ENCODE peak calls at places on chromosomes 5 and 9, in nine cellular contexts. T is effector memory CD8-positive, alpha-beta T cell; G is EL; C is ACHN; R is HCT116; K is NCI-H748 treated with DMSO at 0.1 percent for 48 hours; L is SK-MEL-5; X is brain pericyte; M is RWPE1. A is an unnamed sample.

GRCh38 chr5:7667216-7667767 is 183.6 kb downstream of the CFAP90 start:
- DNase-seq in T (no peak), G (no peak), C (no peak), R (no peak), K (no peak), L (no peak), X (no peak), M (peak), A (no peak)

GRCh38 chr5:172792693-172793570 is 21.9 kb upstream of the DUSP1 start:
- DNase-seq in T (no peak), G (no peak), C (peak), R (no peak), K (no peak), L (no peak), X (no peak), M (no peak), A (no peak)

GRCh38 chr9:122383992-122384461 is 13.2 kb downstream of the PTGS1 start:
- DNase-seq in T (no peak), G (peak), C (peak), R (no peak), K (no peak), L (no peak), X (no peak), M (peak), A (no peak)

GRCh38 chr5:13591621-13592020 is 352.9 kb downstream of the DNAH5 start:
- DNase-seq in T (no peak), G (peak), C (peak), R (no peak), K (no peak), L (peak), X (no peak), M (peak), A (peak)

GRCh38 chr5:1470762-1471211 is 25.5 kb upstream of the SLC6A3 start:
- DNase-seq in T (no peak), G (no peak), C (no peak), R (no peak), K (no peak), L (no peak), X (no peak), M (no peak), A (no peak)

GRCh38 chr9:5838884-5839571 is 6.1 kb upstream of the ERMP1 start:
- DNase-seq in T (no peak), G (peak), C (peak), R (peak), K (no peak), L (no peak), X (no peak), M (peak), A (peak)

GRCh38 chr5:50958852-50959457 is 292.5 kb downstream of the PARP8 start:
- DNase-seq in T (no peak), G (peak), C (peak), R (peak), K (peak), L (peak), X (no peak), M (peak), A (no peak)

GRCh38 chr9:84838879-84839278 is 169.3 kb downstream of the NTRK2 start:
- DNase-seq in T (no peak), G (no peak), C (no peak), R (no peak), K (no peak), L (no peak), X (no peak), M (no peak), A (peak)

GRCh38 chr5:56480305-56481146 is 247.4 kb upstream of the ANKRD55 start:
- DNase-seq in T (no peak), G (peak), C (peak), R (no peak), K (no peak), L (peak), X (no peak), M (peak), A (peak)

GRCh38 chr5:173689713-173690360 is 73.4 kb upstream of the BOD1 start:
- DNase-seq in T (no peak), G (no peak), C (no peak), R (no peak), K (no peak), L (no peak), X (no peak), M (no peak), A (peak)

GRCh38 chr5:27592231-27592630 is 553.8 kb upstream of the CDH9 start:
- DNase-seq in T (no peak), G (peak), C (peak), R (no peak), K (no peak), L (no peak), X (no peak), M (peak), A (peak)

GRCh38 chr5:17169507-17169906 is 47.9 kb upstream of the BASP1 start:
- DNase-seq in T (no peak), G (peak), C (no peak), R (no peak), K (no peak), L (peak), X (no peak), M (no peak), A (no peak)

GRCh38 chr9:73059304-73059703 is 92.4 kb upstream of the ANXA1 start:
- DNase-seq in T (no peak), G (no peak), C (no peak), R (no peak), K (no peak), L (no peak), X (no peak), M (no peak), A (no peak)

GRCh38 chr5:59746261-59746765 is 147.2 kb downstream of the PDE4D start:
- DNase-seq in T (no peak), G (peak), C (peak), R (no peak), K (no peak), L (peak), X (no peak), M (peak), A (peak)

GRCh38 chr9:82489579-82489915 is 501.0 kb downstream of the SPATA31D1 start:
- DNase-seq in T (no peak), G (peak), C (no peak), R (no peak), K (no peak), L (no peak), X (peak), M (peak), A (no peak)

GRCh38 chr9:71223953-71224538 is 102.6 kb upstream of the TRPM3 start:
- DNase-seq in T (no peak), G (no peak), C (no peak), R (no peak), K (no peak), L (peak), X (no peak), M (no peak), A (no peak)

GRCh38 chr9:110334183-110334582 is 3.5 kb downstream of the TXNDC8 start:
- DNase-seq in T (no peak), G (no peak), C (no peak), R (no peak), K (no peak), L (no peak), X (no peak), M (no peak), A (no peak)

GRCh38 chr9:137453643-137454081 is 5.5 kb downstream of the NSMF start:
- DNase-seq in T (no peak), G (peak), C (no peak), R (no peak), K (no peak), L (peak), X (no peak), M (peak), A (peak)

GRCh38 chr9:107154766-107155165 is 128.3 kb upstream of the RAD23B start:
- DNase-seq in T (no peak), G (no peak), C (no peak), R (no peak), K (no peak), L (no peak), X (no peak), M (no peak), A (no peak)

GRCh38 chr9:112793213-112793810 is 42.8 kb downstream of the SNX30 start:
- DNase-seq in T (peak), G (peak), C (peak), R (peak), K (peak), L (peak), X (no peak), M (peak), A (peak)

GRCh38 chr5:71778678-71779276 is 59.7 kb downstream of the CARTPT start:
- DNase-seq in T (no peak), G (peak), C (peak), R (peak), K (peak), L (peak), X (no peak), M (peak), A (no peak)

GRCh38 chr5:110441035-110441434 is 285.4 kb downstream of the TMEM232 start:
- DNase-seq in T (no peak), G (peak), C (peak), R (peak), K (no peak), L (peak), X (peak), M (peak), A (peak)

GRCh38 chr9:92506184-92506857 is 24.0 kb upstream of the ASPN start:
- DNase-seq in T (no peak), G (peak), C (peak), R (no peak), K (no peak), L (peak), X (peak), M (peak), A (peak)

GRCh38 chr5:138664276-138664943 is 88.8 kb upstream of the CTNNA1 start:
- DNase-seq in T (no peak), G (peak), C (peak), R (no peak), K (no peak), L (no peak), X (no peak), M (peak), A (peak)

GRCh38 chr5:174378116-174378874 is 332.8 kb downstream of the NSG2 start:
- DNase-seq in T (no peak), G (no peak), C (no peak), R (no peak), K (no peak), L (no peak), X (no peak), M (peak), A (no peak)

GRCh38 chr5:31106742-31107546 is 86.5 kb upstream of the CDH6 start:
- DNase-seq in T (no peak), G (no peak), C (no peak), R (no peak), K (peak), L (no peak), X (no peak), M (no peak), A (peak)

GRCh38 chr9:134709512-134710270 is 68.1 kb downstream of the COL5A1 start:
- DNase-seq in T (no peak), G (no peak), C (no peak), R (no peak), K (no peak), L (no peak), X (no peak), M (no peak), A (no peak)

GRCh38 chr5:36607838-36608783 is 1.7 kb downstream of the SLC1A3 start:
- DNase-seq in T (no peak), G (peak), C (no peak), R (no peak), K (no peak), L (peak), X (no peak), M (peak), A (no peak)

A was measured in kidney glomerular epithelial cell.